ENCODE peak calls at places on chromosomes 11 and 22, in four cellular contexts. I, N, Q and Z are unnamed samples.

GRCh38 chr11:63572026-63572688 is 9.0 kb upstream of the PLAAT2 start:
- DNase-seq in N (no peak), Q (no peak), I (no peak), Z (no peak)

GRCh38 chr11:68312117-68312779 is at the start of gene LRP5:
- DNase-seq in N (no peak), I (no peak), Q (no peak), Z (no peak)

GRCh38 chr22:37196539-37197450 is 8.7 kb upstream of the C1QTNF6 start:
- DNase-seq in I (no peak), N (peak), Q (peak), Z (no peak)

GRCh38 chr11:16148301-16148787 is 208.0 kb downstream of the SOX6 start:
- DNase-seq in N (peak), I (no peak), Q (no peak), Z (no peak)

GRCh38 chr11:26106713-26107112 is 225.2 kb upstream of the ANO3 start:
- DNase-seq in N (no peak), Q (no peak), I (no peak), Z (no peak)

GRCh38 chr11:109696191-109696897 is 274.4 kb downstream of the C11orf87 start:
- DNase-seq in I (no peak), Q (no peak), N (no peak), Z (no peak)

GRCh38 chr11:35133656-35134055 is 5.3 kb upstream of the CD44 start:
- DNase-seq in I (no peak), Q (no peak), N (no peak), Z (no peak)

GRCh38 chr22:40955516-40955915 is 4.3 kb downstream of the RBX1 start:
- DNase-seq in N (no peak), Q (no peak), I (no peak), Z (no peak)

GRCh38 chr11:123640677-123641494 is 13.5 kb downstream of the SCN3B start:
- DNase-seq in Q (peak), N (peak), I (no peak), Z (peak)

GRCh38 chr11:17683378-17684161 is 35.8 kb upstream of the MYOD1 start:
- DNase-seq in I (no peak), Q (peak), N (peak), Z (no peak)

GRCh38 chr22:45564349-45565030 is 61.8 kb downstream of the FBLN1 start:
- DNase-seq in N (no peak), Q (no peak), I (no peak), Z (no peak)

GRCh38 chr11:75346912-75347647 is 4.4 kb downstream of the ARRB1 start:
- DNase-seq in N (no peak), I (no peak), Q (no peak), Z (no peak)

GRCh38 chr11:63945482-63946163 is 6.8 kb downstream of the NAA40 start:
- DNase-seq in Q (peak), N (peak), I (no peak), Z (peak)

GRCh38 chr11:30128269-30128932 is 102.4 kb upstream of the FSHB start:
- DNase-seq in I (no peak), N (peak), Q (peak), Z (no peak)

GRCh38 chr22:20964090-20964798 is 2.8 kb upstream of the AIFM3 start:
- DNase-seq in Q (no peak), I (no peak), N (no peak), Z (no peak)

GRCh38 chr11:69887330-69887729 is 68.1 kb upstream of the FGF3 start:
- DNase-seq in I (no peak), Q (no peak), N (no peak), Z (no peak)

GRCh38 chr11:77647906-77648305 is 10.3 kb upstream of the CLNS1A start:
- DNase-seq in I (no peak), Q (no peak), N (no peak), Z (no peak)

GRCh38 chr11:9570313-9570712 is 3.2 kb upstream of the WEE1 start:
- DNase-seq in N (no peak), Q (no peak), I (no peak), Z (no peak)

GRCh38 chr22:49281467-49282340 is 546.0 kb downstream of the BRD1 start:
- DNase-seq in Q (peak), I (no peak), N (no peak), Z (no peak)

GRCh38 chr22:41576877-41577276 is 12.8 kb downstream of the PMM1 start:
- DNase-seq in Q (peak), N (peak), I (no peak), Z (no peak)

GRCh38 chr11:62108971-62109391 is 14.8 kb upstream of the INCENP start:
- DNase-seq in I (no peak), Q (no peak), N (no peak), Z (no peak)

GRCh38 chr11:86761978-86762377 is 38.4 kb upstream of the PRSS23 start:
- DNase-seq in N (no peak), I (no peak), Q (no peak), Z (no peak)

GRCh38 chr11:57547854-57548377 is 10.5 kb downstream of the SMTNL1 start:
- DNase-seq in I (no peak), Q (no peak), N (no peak), Z (no peak)

GRCh38 chr11:122754553-122755322 is 83.6 kb upstream of the CRTAM start:
- DNase-seq in I (no peak), N (peak), Q (no peak), Z (peak)

GRCh38 chr11:64569300-64569970 is 21.6 kb upstream of the SLC22A12 start:
- DNase-seq in I (no peak), Q (no peak), N (no peak), Z (no peak)

GRCh38 chr11:30422389-30422788 is 99.5 kb downstream of the ARL14EP start:
- DNase-seq in I (no peak), Q (no peak), N (no peak), Z (no peak)

GRCh38 chr11:12478743-12479142 is 101.4 kb downstream of the PARVA start:
- DNase-seq in N (peak), Q (no peak), I (no peak), Z (no peak)

GRCh38 chr11:95849087-95849825 is 59.0 kb downstream of the CEP57 start:
- DNase-seq in Q (peak), I (no peak), N (peak), Z (peak)

GRCh38 chr11:72263363-72263762 is 19.4 kb upstream of the PHOX2A start:
- DNase-seq in N (no peak), Q (peak), I (no peak), Z (no peak)

GRCh38 chr11:57202282-57202681 is 20.5 kb downstream of the LRRC55 start:
- DNase-seq in N (no peak), I (no peak), Q (no peak), Z (no peak)

GRCh38 chr11:117814204-117814765 is 10.3 kb downstream of the FXYD2 start:
- DNase-seq in I (no peak), N (no peak), Q (peak), Z (no peak)

GRCh38 chr22:25090225-25090651 is 109.4 kb upstream of the CRYBB3 start:
- DNase-seq in N (no peak), Q (no peak), I (no peak), Z (no peak)

GRCh38 chr22:32511776-32512175 is 37.2 kb downstream of the FBXO7 start:
- DNase-seq in Q (no peak), I (no peak), N (no peak), Z (no peak)

GRCh38 chr11:121723261-121723741 is 270.5 kb upstream of the SORL1-AS1 start:
- DNase-seq in N (no peak), Q (no peak), I (no peak), Z (no peak)
- TF ChIP-seq RAD21 in N (no peak), Q (no peak), I (no peak), Z (no peak)

GRCh38 chr22:38967451-38968450 is 10.3 kb downstream of the APOBEC3A start:
- DNase-seq in I (no peak), Q (no peak), N (no peak), Z (no peak)
- TF ChIP-seq RAD21 in I (no peak), Q (no peak), N (no peak), Z (no peak)

GRCh38 chr11:120674537-120674936 is 163.0 kb downstream of the GRIK4 start:
- DNase-seq in N (peak), Q (no peak), I (no peak), Z (no peak)

GRCh38 chr11:120680322-120680721 is 168.8 kb downstream of the GRIK4 start:
- DNase-seq in I (no peak), N (no peak), Q (no peak), Z (no peak)

DNA sequence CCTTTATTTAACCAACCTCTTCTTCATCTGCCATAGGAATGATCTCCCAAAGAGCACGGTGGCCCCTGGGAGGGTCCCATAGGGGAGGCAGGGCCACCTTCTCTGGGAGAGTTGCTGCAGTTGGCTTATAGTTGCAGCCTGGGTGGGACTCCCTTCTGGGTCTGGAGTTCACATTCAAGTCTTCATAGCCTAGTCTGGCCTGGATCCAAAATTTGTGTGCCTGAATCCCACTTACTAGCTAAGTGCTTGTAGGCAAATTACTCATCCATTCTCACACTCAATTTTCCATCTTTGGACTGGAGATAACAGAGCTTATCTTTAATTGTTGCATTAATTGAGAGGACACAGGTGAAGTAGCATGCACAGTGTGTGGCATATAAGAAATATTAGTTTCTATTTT is 163.6 kb downstream of the GRIK4 start:
- DNase-seq in N (peak), Q (no peak), I (no peak), Z (no peak)
- TF ChIP-seq RAD21 in N (no peak), Q (no peak), I (no peak), Z (no peak)

DNA sequence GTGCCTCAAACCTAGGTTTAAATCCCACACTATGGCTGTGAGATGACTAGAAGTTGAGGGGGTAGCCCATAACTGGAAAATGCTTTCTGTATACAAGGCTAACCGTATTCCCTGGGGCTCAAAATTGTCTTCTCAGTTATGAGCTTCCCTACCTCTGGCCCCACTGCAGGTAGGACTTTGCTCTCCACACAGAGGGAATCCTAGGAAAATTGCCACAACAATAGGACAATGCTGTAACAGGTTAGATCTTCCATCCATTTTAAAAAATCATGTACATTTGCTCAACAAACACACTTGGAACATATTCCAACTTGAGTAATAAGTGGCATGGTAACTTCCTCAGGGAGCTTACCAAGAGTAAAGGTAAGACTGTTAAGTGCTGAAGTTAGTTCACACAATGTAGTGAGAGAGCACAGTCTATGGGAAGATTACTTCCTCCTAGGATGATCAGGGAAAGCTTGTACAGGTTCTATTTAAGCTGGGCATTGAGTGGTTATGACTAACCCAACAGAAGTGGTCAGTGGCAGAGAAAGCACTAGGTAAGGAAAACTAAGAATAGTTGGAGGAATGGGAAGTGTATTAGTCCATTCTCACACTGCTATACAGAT is 78.9 kb upstream of the BIRC3 start:
- DNase-seq in Q (no peak), I (no peak), N (peak), Z (no peak)
- TF ChIP-seq RAD21 in Q (no peak), I (no peak), N (no peak), Z (no peak)

DNA sequence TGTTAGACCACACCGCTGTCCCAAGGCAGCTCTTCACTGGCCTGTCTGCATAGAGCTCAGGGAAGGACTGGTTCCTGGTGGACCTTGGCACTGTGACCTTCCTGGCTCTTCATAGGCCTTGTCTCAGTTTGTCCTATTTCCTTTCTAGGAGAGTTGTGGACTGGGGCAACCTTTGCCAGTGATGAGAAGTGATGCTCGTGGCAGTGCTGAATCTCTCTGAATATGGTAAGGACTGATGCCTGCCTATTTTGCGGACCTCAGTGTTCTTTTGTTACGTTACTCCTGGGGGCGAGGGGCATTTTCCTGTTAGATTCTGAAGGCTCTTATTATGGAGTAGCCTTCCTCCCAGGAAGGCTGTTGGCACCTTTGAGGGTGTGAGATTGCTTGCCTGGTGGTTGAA is 24.2 kb downstream of the CABIN1 start:
- DNase-seq in N (no peak), I (no peak), Q (no peak), Z (no peak)
- TF ChIP-seq RAD21 in N (no peak), I (no peak), Q (no peak), Z (no peak)

GRCh38 chr22:46922037-46922436 is 159.6 kb downstream of the TBC1D22A start:
- DNase-seq in I (no peak), N (no peak), Q (no peak), Z (no peak)
- TF ChIP-seq RAD21 in I (no peak), N (no peak), Q (no peak), Z (no peak)

GRCh38 chr11:44178381-44178780 is 82.9 kb downstream of the EXT2 start:
- DNase-seq in Q (no peak), I (no peak), N (no peak), Z (no peak)
- TF ChIP-seq RAD21 in Q (no peak), I (no peak), N (no peak), Z (peak)

GRCh38 chr22:43823353-43823908 is 11.3 kb upstream of the EFCAB6 start:
- DNase-seq in Q (peak), N (peak), I (no peak), Z (peak)

GRCh38 chr22:43819691-43820670 is 7.9 kb upstream of the EFCAB6 start:
- DNase-seq in Q (no peak), N (no peak), I (no peak), Z (peak)

GRCh38 chr22:43821606-43822425 is 9.7 kb upstream of the EFCAB6 start:
- DNase-seq in I (no peak), N (no peak), Q (no peak), Z (peak)

GRCh38 chr22:43818981-43819690 is 7.0 kb upstream of the EFCAB6 start:
- DNase-seq in Q (no peak), N (no peak), I (no peak), Z (no peak)

DNA sequence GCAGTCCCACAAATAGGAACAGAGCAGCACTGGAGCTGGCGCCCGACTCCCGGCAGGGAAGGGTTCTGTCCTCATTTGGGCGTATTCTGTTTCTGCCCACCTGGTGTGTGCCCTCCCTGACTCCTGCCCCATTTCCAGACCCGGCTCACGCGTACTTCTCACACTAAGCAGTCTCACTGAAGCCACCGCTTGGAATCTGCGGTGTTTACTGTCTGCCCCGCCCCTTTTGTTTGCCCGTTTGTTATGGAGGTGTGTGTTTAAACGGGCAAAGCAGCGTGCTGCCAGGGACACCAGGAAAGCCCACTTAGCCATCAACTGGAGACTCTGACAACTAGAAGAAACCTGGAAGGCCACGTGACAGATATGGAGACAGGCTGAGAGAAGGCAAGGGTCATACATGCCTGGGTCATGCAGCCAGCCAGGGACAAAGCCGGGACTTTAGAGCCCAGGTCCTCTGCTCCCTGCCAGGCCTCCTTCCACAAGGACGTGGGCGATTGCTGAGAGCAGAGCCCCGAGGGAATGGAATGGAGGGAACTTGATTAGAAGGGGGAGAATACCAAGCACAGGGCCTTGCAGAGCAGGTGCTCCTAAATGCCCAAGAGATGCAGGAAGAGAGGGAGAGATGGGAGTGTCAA is 8.7 kb upstream of the EFCAB6 start:
- DNase-seq in Q (no peak), I (no peak), N (no peak), Z (no peak)
- TF ChIP-seq RAD21 in Q (no peak), I (no peak), N (no peak), Z (no peak)